ENCODE peak calls at places on chromosomes 13 and 19, in nine cellular contexts. C is GM04504; H is fibroblast of mammary gland; A is ELF-1; U is left colon; M is NCI-H446 treated with DMSO at 0.1 percent for 48 hours; Z is activated CD8-positive, alpha-beta memory T cell treated with anti-CD3 and anti-CD28 coated beads for 1 hour; W is activated T-cell treated with anti-CD3 and anti-CD28 coated beads for 1 hour; K is HTR-8/SVneo. I is an unnamed sample.

GRCh38 chr13:81487151-81487550 is 1146.2 kb upstream of the SPRY2 start:
- DNase-seq in C (no peak), H (peak), A (peak), U (no peak), M (no peak), Z (no peak), W (no peak), K (peak), I (peak)

GRCh38 chr19:42386974-42387707 is 3.0 kb downstream of the CNFN start:
- DNase-seq in C (peak), H (peak), A (peak), U (peak), M (no peak), Z (peak), W (peak), K (peak), I (peak)

GRCh38 chr19:33054623-33055022 is 10.1 kb downstream of the RHPN2 start:
- DNase-seq in C (no peak), H (no peak), A (no peak), U (peak), M (no peak), Z (no peak), W (no peak), K (no peak), I (no peak)

GRCh38 chr13:34543836-34544235 is 398.2 kb upstream of the NBEA start:
- DNase-seq in C (no peak), H (no peak), A (no peak), U (no peak), M (no peak), Z (no peak), W (no peak), K (no peak), I (no peak)

GRCh38 chr13:69292789-69293425 is 814.7 kb upstream of the ATXN8OS start:
- DNase-seq in C (no peak), H (no peak), A (no peak), U (no peak), M (no peak), Z (no peak), W (no peak), K (no peak), I (no peak)

GRCh38 chr19:43594710-43595604 is 977 bp downstream of the IRGQ start:
- DNase-seq in C (no peak), H (peak), A (peak), U (peak), M (peak), Z (peak), W (peak), K (peak), I (peak)

GRCh38 chr13:46348976-46349375 is 38.1 kb downstream of the RUBCNL start:
- DNase-seq in C (no peak), H (peak), A (no peak), U (no peak), M (no peak), Z (no peak), W (no peak), K (no peak), I (no peak)

GRCh38 chr13:21934309-21934708 is 263.4 kb downstream of the FGF9 start:
- DNase-seq in C (no peak), H (no peak), A (no peak), U (no peak), M (no peak), Z (no peak), W (no peak), K (no peak), I (no peak)

GRCh38 chr13:24511824-24512207 is 762 bp downstream of the PARP4 start:
- DNase-seq in C (no peak), H (no peak), A (no peak), U (peak), M (no peak), Z (no peak), W (no peak), K (no peak), I (no peak)

GRCh38 chr13:71626396-71626795 is 240.6 kb downstream of the DACH1 start:
- DNase-seq in C (no peak), H (no peak), A (no peak), U (no peak), M (no peak), Z (no peak), W (no peak), K (no peak), I (no peak)

GRCh38 chr13:94712287-94712811 is at the start of gene SOX21:
- DNase-seq in C (no peak), H (no peak), A (peak), U (no peak), M (no peak), Z (no peak), W (no peak), K (no peak), I (peak)

GRCh38 chr19:56866563-56866962 is 26.0 kb upstream of the PEG3 start:
- DNase-seq in C (no peak), H (no peak), A (no peak), U (no peak), M (no peak), Z (no peak), W (no peak), K (no peak), I (no peak)

GRCh38 chr19:43901395-43902390 is 33.4 kb downstream of the ZNF45 start:
- DNase-seq in C (peak), H (peak), A (peak), U (peak), M (peak), Z (peak), W (peak), K (peak), I (peak)

GRCh38 chr19:43439183-43440063 is 24.7 kb downstream of the TEX101 start:
- DNase-seq in C (peak), H (peak), A (no peak), U (no peak), M (no peak), Z (no peak), W (peak), K (peak), I (no peak)

GRCh38 chr13:48945626-48946025 is 30.1 kb upstream of the FNDC3A start:
- DNase-seq in C (no peak), H (no peak), A (no peak), U (no peak), M (no peak), Z (no peak), W (no peak), K (no peak), I (no peak)

GRCh38 chr19:10848208-10848843 is at the start of gene C19orf38:
- DNase-seq in C (no peak), H (no peak), A (no peak), U (no peak), M (no peak), Z (no peak), W (no peak), K (no peak), I (no peak)

GRCh38 chr19:30227661-30228112 is 144.5 kb upstream of the ZNF536 start:
- DNase-seq in C (peak), H (peak), A (peak), U (peak), M (peak), Z (no peak), W (no peak), K (peak), I (peak)

GRCh38 chr19:3084943-3085342 is 9.2 kb upstream of the GNA11 start:
- DNase-seq in C (no peak), H (no peak), A (no peak), U (peak), M (no peak), Z (no peak), W (no peak), K (no peak), I (no peak)

GRCh38 chr13:103194871-103195270 is 128.7 kb upstream of the SLC10A2 start:
- DNase-seq in C (no peak), H (no peak), A (no peak), U (no peak), M (no peak), Z (no peak), W (no peak), K (no peak), I (no peak)

GRCh38 chr13:109400192-109400591 is 386.2 kb downstream of the IRS2 start:
- DNase-seq in C (no peak), H (no peak), A (peak), U (peak), M (no peak), Z (no peak), W (no peak), K (no peak), I (peak)

GRCh38 chr13:98189841-98190505 is 12.9 kb upstream of the RNF113B start:
- DNase-seq in C (no peak), H (no peak), A (no peak), U (no peak), M (no peak), Z (no peak), W (no peak), K (no peak), I (no peak)

GRCh38 chr13:82758056-82758455 is 1124.2 kb downstream of the SLITRK1 start:
- DNase-seq in C (no peak), H (peak), A (peak), U (no peak), M (no peak), Z (no peak), W (no peak), K (no peak), I (peak)